ENCODE peak calls at places on chromosomes 13 and 19, in four cellular contexts. I, Z, T and Q are unnamed samples.

GRCh38 chr19:47526798-47527197 is 11.9 kb upstream of the NAPA start:
- DNase-seq in I (no peak), Z (no peak), T (no peak), Q (no peak)

GRCh38 chr13:89925107-89925506 is 1422.4 kb upstream of the MIR17HG start:
- DNase-seq in T (peak; percentile 32), Z (no peak), I (no peak), Q (peak; percentile 28)

GRCh38 chr13:110774051-110774450 is 60.6 kb downstream of the ING1 start:
- DNase-seq in Z (no peak), I (no peak), T (no peak), Q (no peak)

GRCh38 chr13:21546372-21546771 is 57.6 kb downstream of the MICU2 start:
- DNase-seq in Z (no peak), T (no peak), I (no peak), Q (no peak)

GRCh38 chr19:3369337-3370213 is 3.2 kb downstream of the NFIC start:
- DNase-seq in Z (no peak), I (no peak), T (no peak), Q (no peak)

GRCh38 chr19:4023600-4024398 is 16.3 kb downstream of the PIAS4 start:
- DNase-seq in T (no peak), I (no peak), Z (no peak), Q (no peak)

GRCh38 chr19:57664269-57665127 is 4.2 kb upstream of the ZSCAN4 start:
- DNase-seq in Z (peak; percentile 58), T (peak; percentile 39), I (no peak), Q (peak; percentile 67)

GRCh38 chr13:110589991-110590390 is 25.4 kb upstream of the NAXD start:
- DNase-seq in Z (no peak), I (no peak), T (peak; percentile 45), Q (no peak)

GRCh38 chr13:25214371-25215252 is 42.5 kb upstream of the AMER2 start:
- DNase-seq in Z (no peak), I (no peak), T (no peak), Q (no peak)

GRCh38 chr19:54464044-54464623 is 556 bp upstream of the LENG9 start:
- DNase-seq in I (peak; percentile 93), Z (peak; percentile 74), T (peak; percentile 96), Q (peak; percentile 98)

GRCh38 chr19:21947775-21948174 is 63.0 kb downstream of the ZNF208 start:
- DNase-seq in T (no peak), I (no peak), Z (peak; percentile 10), Q (no peak)

GRCh38 chr19:38662508-38663155 is 15.2 kb downstream of the ACTN4 start:
- DNase-seq in T (no peak), Z (no peak), I (no peak), Q (no peak)

GRCh38 chr13:108985166-108985565 is 355.8 kb downstream of the MYO16 start:
- DNase-seq in I (no peak), T (no peak), Z (no peak), Q (no peak)

GRCh38 chr13:113288880-113289279 is 8.2 kb upstream of the LAMP1 start:
- DNase-seq in I (no peak), Z (no peak), T (no peak), Q (no peak)

GRCh38 chr13:42064259-42064658 is 15.8 kb downstream of the DGKH start:
- DNase-seq in T (no peak), Z (no peak), I (no peak), Q (no peak)

GRCh38 chr19:4052993-4053422 is 13.7 kb downstream of the ZBTB7A start:
- DNase-seq in T (peak; percentile 36), I (no peak), Z (no peak), Q (no peak)

GRCh38 chr13:107838592-107839161 is 376.7 kb downstream of the LIG4 start:
- DNase-seq in Z (no peak), T (no peak), I (no peak), Q (no peak)

GRCh38 chr13:29978211-29978610 is 127.8 kb upstream of the UBL3 start:
- DNase-seq in I (no peak), Z (no peak), T (no peak), Q (no peak)

GRCh38 chr19:4916292-4917082 is 7.2 kb downstream of the UHRF1 start:
- DNase-seq in Z (no peak), T (no peak), I (no peak), Q (no peak)

GRCh38 chr13:39415003-39415402 is 188.0 kb downstream of the LHFPL6 start:
- DNase-seq in Z (no peak), T (peak; percentile 1), I (no peak), Q (no peak)

GRCh38 chr13:59745395-59745788 is 418.3 kb downstream of the DIAPH3 start:
- DNase-seq in T (peak; percentile 25), Z (no peak), I (no peak), Q (no peak)

GRCh38 chr13:50370303-50370950 is 355.2 kb downstream of the KCNRG start:
- DNase-seq in I (no peak), Z (no peak), T (no peak), Q (no peak)

GRCh38 chr13:50365300-50365682 is 350.0 kb downstream of the KCNRG start:
- DNase-seq in T (no peak), Z (no peak), I (no peak), Q (no peak)

GRCh38 chr13:50369646-50370045 is 354.4 kb downstream of the KCNRG start:
- DNase-seq in I (no peak), T (no peak), Z (no peak), Q (no peak)

GRCh38 chr13:50365683-50366391 is 350.6 kb downstream of the KCNRG start:
- DNase-seq in I (no peak), Z (no peak), T (peak; percentile 61), Q (no peak)

GRCh38 chr13:50366488-50367174 is 351.4 kb downstream of the KCNRG start:
- DNase-seq in T (no peak), I (no peak), Z (no peak), Q (no peak)
- TF ChIP-seq CREB1 in T (no peak), I (no peak), Z (no peak), Q (no peak)

GRCh38 chr19:49335784-49336481 is 727 bp downstream of the CD37 start:
- DNase-seq in Z (no peak), I (no peak), T (no peak), Q (peak; percentile 1)

GRCh38 chr19:49336482-49337266 is 1.5 kb downstream of the CD37 start:
- DNase-seq in I (no peak), Z (no peak), T (no peak), Q (no peak)

GRCh38 chr19:49338023-49338677 is 2.9 kb downstream of the CD37 start:
- DNase-seq in I (no peak), T (no peak), Z (no peak), Q (peak; percentile 56)

GRCh38 chr19:49338691-49339363 is 3.6 kb downstream of the CD37 start:
- DNase-seq in T (no peak), I (peak; percentile 90), Z (peak; percentile 98), Q (peak; percentile 100)

GRCh38 chr19:49337267-49338022 is 2.2 kb downstream of the CD37 start:
- DNase-seq in T (no peak), I (no peak), Z (no peak), Q (peak; percentile 6)
- TF ChIP-seq SP1 in T (no peak), I (no peak), Z (no peak), Q (no peak)

GRCh38 chr19:15584095-15584494 is 30.9 kb upstream of the CYP4F8 start:
- DNase-seq in I (no peak), Z (no peak), T (no peak), Q (no peak)
- TF ChIP-seq JUN in I (no peak), Z (no peak), T (no peak), Q (no peak)

GRCh38 chr13:103640617-103641016 is 574.4 kb upstream of the SLC10A2 start:
- DNase-seq in I (no peak), Z (no peak), T (no peak), Q (no peak)
- TF ChIP-seq CREB1 in I (no peak), Z (no peak), T (no peak), Q (no peak)

GRCh38 chr19:18710986-18711751 is 27.7 kb downstream of the CRTC1 start:
- DNase-seq in T (no peak), Z (no peak), I (no peak), Q (no peak)
- TF ChIP-seq SP1 in T (no peak), Z (no peak), I (no peak), Q (no peak)